ENCODE peak calls at places on chromosomes 2 and 18, in four cellular contexts. One of them, this sample, is unnamed.
A peak's percentile ranks its signal among the peaks of the same experiment; 100 is the strongest.

GRCh38 chr2:21095178-21095577 is 28.6 kb upstream of the TDRD15 start:
- DNase-seq in KG1: no peak
- DNase-seq in frontal cortex: no peak
- DNase-seq in neural crest cell: no peak
- DNase-seq in this sample: no peak

GRCh38 chr2:11389551-11390528 is 45.4 kb upstream of the ROCK2 start:
- DNase-seq in KG1: no peak
- DNase-seq in frontal cortex: no peak
- DNase-seq in neural crest cell: no peak
- DNase-seq in this sample: no peak

GRCh38 chr2:108858894-108859293 is 72.3 kb downstream of the CCDC138 start:
- DNase-seq in KG1: no peak
- DNase-seq in frontal cortex: no peak
- DNase-seq in neural crest cell: no peak
- DNase-seq in this sample: no peak

GRCh38 chr2:210072922-210073509 is 70.6 kb downstream of the RPE start:
- DNase-seq in KG1: peak; percentile 9
- DNase-seq in frontal cortex: no peak
- DNase-seq in neural crest cell: no peak
- DNase-seq in this sample: no peak

GRCh38 chr2:191243154-191243553 is 2.0 kb upstream of the MYO1B start:
- DNase-seq in KG1: no peak
- DNase-seq in frontal cortex: no peak
- DNase-seq in neural crest cell: no peak
- DNase-seq in this sample: no peak

GRCh38 chr2:95539836-95540235 is 52.0 kb upstream of the TRIM43 start:
- DNase-seq in KG1: no peak
- DNase-seq in frontal cortex: no peak
- DNase-seq in neural crest cell: no peak
- DNase-seq in this sample: no peak

GRCh38 chr18:45900623-45901022 is 66.5 kb downstream of the EPG5 start:
- DNase-seq in KG1: no peak
- DNase-seq in frontal cortex: no peak
- DNase-seq in neural crest cell: no peak
- DNase-seq in this sample: no peak

GRCh38 chr2:181563101-181563692 is 93.7 kb downstream of the CERKL start:
- DNase-seq in KG1: no peak
- DNase-seq in frontal cortex: no peak
- DNase-seq in neural crest cell: no peak
- DNase-seq in this sample: no peak

GRCh38 chr18:58512161-58512581 is 116.7 kb downstream of the ALPK2 start:
- DNase-seq in KG1: no peak
- DNase-seq in frontal cortex: peak; percentile 33
- DNase-seq in neural crest cell: no peak
- DNase-seq in this sample: no peak

GRCh38 chr2:156472686-156473085 is 36.5 kb downstream of the GPD2 start:
- DNase-seq in KG1: no peak
- DNase-seq in frontal cortex: no peak
- DNase-seq in neural crest cell: no peak
- DNase-seq in this sample: no peak

GRCh38 chr2:26770986-26771586 is 7.0 kb downstream of the SLC35F6 start:
- DNase-seq in KG1: no peak
- DNase-seq in frontal cortex: peak; percentile 43
- DNase-seq in neural crest cell: no peak
- DNase-seq in this sample: no peak

GRCh38 chr2:46695283-46695682 is 215.9 kb downstream of the TMEM247 start:
- DNase-seq in KG1: no peak
- DNase-seq in frontal cortex: no peak
- DNase-seq in neural crest cell: no peak
- DNase-seq in this sample: no peak

GRCh38 chr18:48994926-48995835 is 44.4 kb upstream of the SMAD7 start:
- DNase-seq in KG1: no peak
- DNase-seq in frontal cortex: no peak
- DNase-seq in neural crest cell: no peak
- DNase-seq in this sample: no peak

GRCh38 chr2:146954544-146954943 is 890.3 kb upstream of the ACVR2A start:
- DNase-seq in KG1: no peak
- DNase-seq in frontal cortex: no peak
- DNase-seq in neural crest cell: no peak
- DNase-seq in this sample: no peak

GRCh38 chr2:104856086-104856972 is 2.4 kb downstream of the POU3F3 start:
- DNase-seq in KG1: no peak
- DNase-seq in frontal cortex: no peak
- DNase-seq in neural crest cell: no peak
- DNase-seq in this sample: no peak

GRCh38 chr2:183359867-183360266 is 235.6 kb downstream of the NUP35 start:
- DNase-seq in KG1: no peak
- DNase-seq in frontal cortex: no peak
- DNase-seq in neural crest cell: no peak
- DNase-seq in this sample: no peak

GRCh38 chr2:152369176-152369860 is 34.3 kb downstream of the FMNL2 start:
- DNase-seq in KG1: no peak
- DNase-seq in frontal cortex: no peak
- DNase-seq in neural crest cell: no peak
- DNase-seq in this sample: no peak

GRCh38 chr2:162091325-162092007 is 17.5 kb upstream of the DPP4 start:
- DNase-seq in KG1: no peak
- DNase-seq in frontal cortex: no peak
- DNase-seq in neural crest cell: no peak
- DNase-seq in this sample: no peak

GRCh38 chr2:234447189-234447588 is 49.7 kb downstream of the ARL4C start:
- DNase-seq in KG1: no peak
- DNase-seq in frontal cortex: no peak
- DNase-seq in neural crest cell: no peak
- DNase-seq in this sample: no peak